ENCODE peak calls at places on chromosomes 16 and 17, in ten cellular contexts. E, I, S, G, B, D, A, T, V and W are unnamed samples.
A peak's percentile ranks its signal among the peaks of the same experiment; 100 is the strongest.

GRCh38 chr16:15539197-15539596 is 103.8 kb downstream of the MARF1 start:
- DNase-seq in D (no peak), S (no peak), G (no peak), T (no peak), B (peak; percentile 9), E (no peak), A (no peak), I (no peak), V (no peak), W (peak; percentile 51)

GRCh38 chr17:17944743-17945142 is 27.5 kb downstream of the TOM1L2 start:
- DNase-seq in G (no peak), A (no peak), D (no peak), B (peak; percentile 49), V (no peak), S (no peak), T (no peak), I (no peak), E (no peak), W (no peak)

GRCh38 chr17:8935194-8935593 is 30.3 kb downstream of the PIK3R5 start:
- DNase-seq in V (no peak), S (no peak), I (peak; percentile 87), B (no peak), G (no peak), T (peak; percentile 18), A (no peak), D (no peak), E (no peak), W (no peak)

GRCh38 chr17:2562162-2562858 is 31.1 kb upstream of the PAFAH1B1 start:
- DNase-seq in V (no peak), E (no peak), A (no peak), D (no peak), G (no peak), I (no peak), S (no peak), T (no peak), B (no peak), W (no peak)

GRCh38 chr17:42163113-42163512 is 8.3 kb upstream of the RAB5C start:
- DNase-seq in B (no peak), T (no peak), S (no peak), I (no peak), G (no peak), A (no peak), V (no peak), D (no peak), E (no peak), W (peak; percentile 86)

GRCh38 chr16:68319185-68319908 is 8.5 kb downstream of the PRMT7 start:
- DNase-seq in A (no peak), S (no peak), V (no peak), G (no peak), E (no peak), B (no peak), I (no peak), D (no peak), T (no peak), W (no peak)

GRCh38 chr17:16491703-16492612 is at the start of gene LRRC75A:
- DNase-seq in E (peak; percentile 55), G (peak; percentile 62), V (no peak), A (no peak), B (no peak), D (peak; percentile 41), T (peak; percentile 39), I (no peak), S (no peak), W (peak; percentile 73)

GRCh38 chr16:71359431-71359830 is 908 bp downstream of the CALB2 start:
- DNase-seq in T (no peak), G (no peak), I (no peak), D (no peak), B (no peak), A (no peak), E (no peak), S (no peak), V (no peak), W (no peak)

GRCh38 chr16:68298907-68299515 is 11.7 kb downstream of the SLC7A6OS start:
- DNase-seq in S (peak; percentile 58), E (peak; percentile 48), B (peak; percentile 77), D (peak; percentile 80), A (peak; percentile 90), T (peak; percentile 78), G (peak; percentile 63), I (peak; percentile 91), V (no peak), W (no peak)

GRCh38 chr16:19098173-19098572 is 15.6 kb upstream of the ITPRIPL2 start:
- DNase-seq in B (no peak), D (no peak), A (peak; percentile 5), G (no peak), T (no peak), I (no peak), S (no peak), V (no peak), E (no peak), W (peak; percentile 33)

GRCh38 chr17:81516439-81516838 is 3.8 kb upstream of the ACTG1 start:
- DNase-seq in S (no peak), V (no peak), B (no peak), A (no peak), I (no peak), E (peak; percentile 18), T (no peak), D (no peak), G (peak; percentile 22), W (no peak)

GRCh38 chr17:17056167-17056562 is 13.9 kb downstream of the MPRIP start:
- DNase-seq in B (no peak), S (peak; percentile 52), I (no peak), D (no peak), E (no peak), V (no peak), G (peak; percentile 48), A (peak; percentile 90), T (no peak), W (no peak)

DNA sequence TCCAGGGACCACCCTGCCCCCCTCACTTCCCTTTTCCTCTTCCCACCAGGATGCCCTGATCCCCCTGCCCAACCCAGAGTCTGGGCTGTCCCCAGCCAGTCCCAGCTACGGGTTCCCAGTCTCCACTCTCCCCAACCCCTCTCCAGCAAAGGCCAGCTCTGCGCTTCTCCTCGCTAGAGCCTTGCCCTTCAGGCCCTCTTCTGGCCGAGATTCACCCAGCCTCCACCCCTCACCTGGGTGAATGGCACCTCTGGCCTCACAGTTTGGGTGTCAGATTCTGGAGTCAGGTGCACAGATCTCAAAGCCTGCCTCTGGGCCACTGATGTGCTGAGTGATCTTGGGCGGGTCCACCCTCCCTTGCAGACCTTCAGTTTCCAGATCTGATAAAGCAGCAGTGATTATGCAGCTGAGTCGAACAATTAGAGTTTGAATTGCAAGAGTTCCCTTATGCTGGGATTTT is 185.6 kb upstream of the TNRC6C start:
- DNase-seq in A (no peak), I (no peak), S (no peak), B (no peak), V (no peak), E (no peak), G (no peak), T (no peak), D (no peak), W (no peak)
- H3K4me3 ChIP-seq in A (no peak overlapping the region), I (no peak overlapping the region), S (no peak overlapping the region), B (no peak overlapping the region), V (no peak overlapping the region), E (no peak overlapping the region), G (no peak overlapping the region), T (no peak overlapping the region), D (no peak overlapping the region), W (no peak overlapping the region)

GRCh38 chr16:11738742-11739544 is 3.7 kb downstream of the TXNDC11 start:
- DNase-seq in S (no peak), D (no peak), E (no peak), I (no peak), V (no peak), T (no peak), G (no peak), A (no peak), B (no peak), W (no peak)
- H3K4me3 ChIP-seq in S (no peak overlapping the region), D (no peak overlapping the region), E (no peak overlapping the region), I (no peak overlapping the region), V (no peak overlapping the region), T (no peak overlapping the region), G (peak overlapping the region; percentile 88), A (no peak overlapping the region), B (no peak overlapping the region), W (no peak overlapping the region)

GRCh38 chr16:3690991-3691720 is 26.2 kb downstream of the TRAP1 start:
- DNase-seq in D (peak; percentile 15), G (peak; percentile 34), E (no peak), A (peak; percentile 90), S (peak; percentile 30), T (no peak), V (no peak), B (no peak), I (no peak), W (no peak)

GRCh38 chr16:3698941-3699340 is 18.4 kb downstream of the TRAP1 start:
- DNase-seq in T (peak; percentile 8), B (no peak), A (no peak), S (no peak), G (no peak), E (no peak), V (no peak), I (no peak), D (no peak), W (no peak)

GRCh38 chr16:3691778-3692177 is 25.5 kb downstream of the TRAP1 start:
- DNase-seq in T (no peak), E (no peak), A (no peak), D (no peak), G (peak; percentile 35), S (no peak), I (no peak), B (no peak), V (no peak), W (no peak)

GRCh38 chr16:3696425-3697218 is 20.7 kb downstream of the TRAP1 start:
- DNase-seq in I (no peak), E (no peak), A (no peak), G (no peak), T (peak; percentile 89), B (no peak), S (no peak), V (no peak), D (peak; percentile 89), W (no peak)

GRCh38 chr16:3695610-3696369 is 21.5 kb downstream of the TRAP1 start:
- DNase-seq in I (no peak), S (no peak), E (no peak), B (no peak), D (no peak), A (no peak), G (no peak), T (no peak), V (no peak), W (no peak)
- H3K4me3 ChIP-seq in I (no peak overlapping the region), S (no peak overlapping the region), E (no peak overlapping the region), B (no peak overlapping the region), D (no peak overlapping the region), A (no peak overlapping the region), G (peak overlapping the region; percentile 42), T (no peak overlapping the region), V (no peak overlapping the region), W (no peak overlapping the region)

DNA sequence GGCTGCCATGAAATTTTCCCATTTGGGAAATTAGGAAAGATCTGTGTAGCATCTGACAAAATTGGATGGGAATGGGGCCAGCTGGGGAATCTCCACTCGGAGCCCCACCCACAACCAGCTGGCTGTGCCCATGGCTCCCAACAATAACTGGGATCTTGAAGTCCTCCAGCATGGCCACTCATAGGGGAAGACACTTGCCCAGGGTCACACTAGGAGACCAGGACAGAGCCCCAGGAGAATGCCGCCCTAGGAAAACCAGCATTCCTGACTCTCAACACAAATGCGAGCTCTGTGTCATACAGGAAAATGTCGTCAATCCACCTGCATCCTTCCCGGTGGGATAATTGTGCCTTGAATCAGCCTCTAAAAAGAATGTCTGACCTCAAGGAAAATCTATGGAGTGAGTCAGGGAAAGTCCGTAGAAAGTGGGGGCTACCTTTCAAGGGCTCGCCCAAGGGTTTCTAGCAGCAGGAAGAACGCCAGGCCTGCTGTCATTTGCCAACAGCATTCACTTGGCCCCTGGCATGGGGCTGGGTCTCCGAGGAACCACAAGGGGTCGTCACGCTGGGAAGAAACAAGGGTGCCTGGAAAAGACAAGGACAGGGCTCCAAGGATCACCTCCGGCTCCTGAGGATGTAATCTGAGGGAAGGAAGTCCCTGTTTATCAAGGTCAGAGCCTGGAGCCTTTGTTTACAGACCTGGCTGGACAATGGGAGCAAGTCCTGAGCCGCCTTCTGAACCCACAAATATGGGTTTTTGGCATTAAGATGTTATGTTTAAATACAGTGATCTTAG is 15.9 kb downstream of the CDH5 start:
- DNase-seq in B (no peak), V (no peak), S (no peak), T (peak; percentile 63), D (peak; percentile 75), A (no peak), I (peak; percentile 98), G (no peak), E (no peak), W (no peak)
- H3K4me3 ChIP-seq in B (no peak overlapping the region), V (no peak overlapping the region), S (no peak overlapping the region), T (no peak overlapping the region), D (no peak overlapping the region), A (no peak overlapping the region), I (no peak overlapping the region), G (no peak overlapping the region), E (peak overlapping the region; percentile 6), W (no peak overlapping the region)